ENCODE peak calls at places on chromosomes 7 and 10, in eight cellular contexts. One of them, this sample, is unnamed. For H3K4me1 and H3K36me3, the result is how much of the 10 kb centered on the place peaks cover.

GRCh38 chr10:61825617-61826016 is 75.9 kb upstream of the ARID5B start:
- DNase-seq in ovary: no peak
- DNase-seq in transverse colon: no peak
- DNase-seq in sigmoid colon: no peak
- DNase-seq in breast epithelium: no peak
- DNase-seq in gastrocnemius medialis: no peak
- DNase-seq in body of pancreas: no peak
- DNase-seq in IMR-90: no peak
- DNase-seq in this sample: no peak

GRCh38 chr7:25288536-25289283 is 60.4 kb upstream of the NPVF start:
- DNase-seq in ovary: no peak
- DNase-seq in transverse colon: no peak
- DNase-seq in sigmoid colon: no peak
- DNase-seq in breast epithelium: no peak
- DNase-seq in gastrocnemius medialis: no peak
- DNase-seq in body of pancreas: no peak
- DNase-seq in IMR-90: no peak
- DNase-seq in this sample: no peak

GRCh38 chr7:83541187-83541960 is 107.6 kb downstream of the SEMA3E start:
- DNase-seq in ovary: no peak
- DNase-seq in transverse colon: no peak
- DNase-seq in sigmoid colon: no peak
- DNase-seq in breast epithelium: no peak
- DNase-seq in gastrocnemius medialis: no peak
- DNase-seq in body of pancreas: no peak
- DNase-seq in IMR-90: no peak
- DNase-seq in this sample: no peak

GRCh38 chr7:128035712-128036111 is 4.5 kb upstream of the LRRC4 start:
- DNase-seq in ovary: no peak
- DNase-seq in transverse colon: no peak
- DNase-seq in sigmoid colon: no peak
- DNase-seq in breast epithelium: no peak
- DNase-seq in gastrocnemius medialis: no peak
- DNase-seq in body of pancreas: no peak
- DNase-seq in IMR-90: no peak
- DNase-seq in this sample: no peak

GRCh38 chr7:88111136-88111748 is 108.6 kb downstream of the SRI start:
- DNase-seq in ovary: no peak
- DNase-seq in transverse colon: no peak
- DNase-seq in sigmoid colon: no peak
- DNase-seq in breast epithelium: no peak
- DNase-seq in gastrocnemius medialis: no peak
- DNase-seq in body of pancreas: no peak
- DNase-seq in IMR-90: peak
- DNase-seq in this sample: no peak

GRCh38 chr7:124515431-124515830 is 250.2 kb downstream of the GPR37 start:
- DNase-seq in ovary: no peak
- DNase-seq in transverse colon: no peak
- DNase-seq in sigmoid colon: no peak
- DNase-seq in breast epithelium: no peak
- DNase-seq in gastrocnemius medialis: no peak
- DNase-seq in body of pancreas: no peak
- DNase-seq in IMR-90: no peak
- DNase-seq in this sample: no peak

GRCh38 chr7:115271332-115272235 is 349.7 kb downstream of the MDFIC start:
- DNase-seq in ovary: no peak
- DNase-seq in transverse colon: no peak
- DNase-seq in sigmoid colon: no peak
- DNase-seq in breast epithelium: no peak
- DNase-seq in gastrocnemius medialis: no peak
- DNase-seq in body of pancreas: no peak
- DNase-seq in IMR-90: peak
- DNase-seq in this sample: no peak

GRCh38 chr10:23516530-23516929 is 77.7 kb downstream of the OTUD1 start:
- DNase-seq in ovary: no peak
- DNase-seq in transverse colon: no peak
- DNase-seq in sigmoid colon: no peak
- DNase-seq in breast epithelium: no peak
- DNase-seq in gastrocnemius medialis: no peak
- DNase-seq in body of pancreas: no peak
- DNase-seq in IMR-90: peak
- DNase-seq in this sample: no peak

GRCh38 chr10:34319197-34319846 is 495.8 kb downstream of the PARD3 start:
- DNase-seq in ovary: peak
- DNase-seq in transverse colon: peak
- DNase-seq in sigmoid colon: no peak
- DNase-seq in breast epithelium: no peak
- DNase-seq in gastrocnemius medialis: no peak
- DNase-seq in body of pancreas: peak
- DNase-seq in IMR-90: peak
- DNase-seq in this sample: no peak

GRCh38 chr7:155122831-155123230 is 52.7 kb downstream of the HTR5A start:
- DNase-seq in ovary: no peak
- DNase-seq in transverse colon: no peak
- DNase-seq in sigmoid colon: no peak
- DNase-seq in breast epithelium: no peak
- DNase-seq in gastrocnemius medialis: no peak
- DNase-seq in body of pancreas: no peak
- DNase-seq in IMR-90: no peak
- DNase-seq in this sample: no peak

GRCh38 chr10:33377658-33378025 is 43.2 kb upstream of the NRP1 start:
- DNase-seq in ovary: no peak
- DNase-seq in transverse colon: no peak
- DNase-seq in sigmoid colon: no peak
- DNase-seq in breast epithelium: no peak
- DNase-seq in gastrocnemius medialis: no peak
- DNase-seq in body of pancreas: no peak
- DNase-seq in IMR-90: peak
- DNase-seq in this sample: no peak

GRCh38 chr7:122901250-122901649 is 15.0 kb upstream of the CADPS2 start:
- DNase-seq in ovary: no peak
- DNase-seq in transverse colon: no peak
- DNase-seq in sigmoid colon: no peak
- DNase-seq in breast epithelium: no peak
- DNase-seq in gastrocnemius medialis: no peak
- DNase-seq in body of pancreas: no peak
- DNase-seq in IMR-90: no peak
- DNase-seq in this sample: no peak

GRCh38 chr7:122864838-122865237 is 21.4 kb downstream of the CADPS2 start:
- DNase-seq in ovary: no peak
- DNase-seq in transverse colon: no peak
- DNase-seq in sigmoid colon: no peak
- DNase-seq in breast epithelium: no peak
- DNase-seq in gastrocnemius medialis: no peak
- DNase-seq in body of pancreas: no peak
- DNase-seq in IMR-90: no peak
- DNase-seq in this sample: no peak

GRCh38 chr7:3128857-3129256 is 85.2 kb upstream of the CARD11 start:
- DNase-seq in ovary: no peak
- DNase-seq in transverse colon: no peak
- DNase-seq in sigmoid colon: no peak
- DNase-seq in breast epithelium: no peak
- DNase-seq in gastrocnemius medialis: no peak
- DNase-seq in body of pancreas: no peak
- DNase-seq in IMR-90: no peak
- DNase-seq in this sample: no peak

GRCh38 chr10:480928-481551 is 208.4 kb downstream of the DIP2C start:
- DNase-seq in ovary: no peak
- DNase-seq in transverse colon: no peak
- DNase-seq in sigmoid colon: no peak
- DNase-seq in breast epithelium: no peak
- DNase-seq in gastrocnemius medialis: peak
- DNase-seq in body of pancreas: peak
- DNase-seq in IMR-90: peak
- DNase-seq in this sample: peak

GRCh38 chr10:44253769-44254462 is 131.0 kb downstream of the CXCL12 start:
- DNase-seq in ovary: peak
- DNase-seq in transverse colon: no peak
- DNase-seq in sigmoid colon: no peak
- DNase-seq in breast epithelium: peak
- DNase-seq in gastrocnemius medialis: peak
- DNase-seq in body of pancreas: peak
- DNase-seq in IMR-90: peak
- DNase-seq in this sample: peak

GRCh38 chr10:83222832-83223742 is 916.2 kb upstream of the GHITM start:
- DNase-seq in ovary: no peak
- DNase-seq in transverse colon: no peak
- DNase-seq in sigmoid colon: no peak
- DNase-seq in breast epithelium: no peak
- DNase-seq in gastrocnemius medialis: no peak
- DNase-seq in body of pancreas: no peak
- DNase-seq in IMR-90: no peak
- DNase-seq in this sample: no peak

GRCh38 chr10:99396471-99396870 is 34.0 kb downstream of the GOT1 start:
- DNase-seq in ovary: no peak
- DNase-seq in transverse colon: no peak
- DNase-seq in sigmoid colon: no peak
- DNase-seq in breast epithelium: no peak
- DNase-seq in gastrocnemius medialis: no peak
- DNase-seq in body of pancreas: no peak
- DNase-seq in IMR-90: peak
- DNase-seq in this sample: no peak

GRCh38 chr10:132554991-132555647 is 17.5 kb downstream of the INPP5A start:
- DNase-seq in ovary: no peak
- DNase-seq in transverse colon: peak
- DNase-seq in sigmoid colon: peak
- DNase-seq in breast epithelium: no peak
- DNase-seq in gastrocnemius medialis: no peak
- DNase-seq in body of pancreas: no peak
- DNase-seq in IMR-90: no peak
- DNase-seq in this sample: peak
- TF ChIP-seq POLR2A in ovary: no peak
- TF ChIP-seq POLR2A in transverse colon: no peak
- TF ChIP-seq POLR2A in sigmoid colon: no peak
- TF ChIP-seq POLR2A in breast epithelium: no peak
- TF ChIP-seq POLR2A in gastrocnemius medialis: no peak
- TF ChIP-seq POLR2A in body of pancreas: no peak
- TF ChIP-seq POLR2A in IMR-90: no peak
- TF ChIP-seq POLR2A in this sample: no peak

GRCh38 chr7:22810843-22811242 is 11.8 kb downstream of the TOMM7 start:
- DNase-seq in ovary: no peak
- DNase-seq in transverse colon: no peak
- DNase-seq in sigmoid colon: no peak
- DNase-seq in breast epithelium: no peak
- DNase-seq in gastrocnemius medialis: no peak
- DNase-seq in body of pancreas: no peak
- DNase-seq in IMR-90: no peak
- DNase-seq in this sample: no peak
- H3K4me1 ChIP-seq in ovary: under half
- H3K4me1 ChIP-seq in transverse colon: under half
- H3K4me1 ChIP-seq in sigmoid colon: under half
- H3K4me1 ChIP-seq in breast epithelium: under half
- H3K4me1 ChIP-seq in gastrocnemius medialis: under half
- H3K4me1 ChIP-seq in body of pancreas: under half
- H3K4me1 ChIP-seq in IMR-90: under half
- H3K4me1 ChIP-seq in this sample: under half

DNA sequence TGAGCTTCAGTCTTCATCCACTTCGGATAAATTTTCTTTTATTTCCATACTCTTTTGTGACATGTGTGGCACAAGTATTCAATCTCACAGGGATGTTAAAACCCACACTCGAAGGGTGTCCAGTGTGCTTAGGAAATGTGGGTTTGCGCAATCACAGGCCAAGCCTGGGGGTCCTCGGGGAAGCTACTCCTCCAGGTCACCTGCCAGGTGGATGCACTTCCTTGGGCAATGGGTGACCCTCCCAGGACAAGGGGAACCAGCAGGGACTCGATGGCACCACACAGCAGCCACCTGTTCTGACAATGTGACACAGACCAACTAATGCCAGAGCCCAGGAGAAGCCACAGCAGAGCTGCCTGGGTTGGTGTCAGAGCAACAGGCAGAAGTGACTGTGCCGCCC is 39.0 kb downstream of the PARP12 start:
- DNase-seq in ovary: no peak
- DNase-seq in transverse colon: no peak
- DNase-seq in sigmoid colon: no peak
- DNase-seq in breast epithelium: no peak
- DNase-seq in gastrocnemius medialis: no peak
- DNase-seq in body of pancreas: no peak
- DNase-seq in IMR-90: no peak
- DNase-seq in this sample: no peak
- H3K36me3 ChIP-seq in ovary: under half
- H3K36me3 ChIP-seq in transverse colon: under half
- H3K36me3 ChIP-seq in sigmoid colon: under half
- H3K36me3 ChIP-seq in breast epithelium: under half
- H3K36me3 ChIP-seq in gastrocnemius medialis: under half
- H3K36me3 ChIP-seq in body of pancreas: under half
- H3K36me3 ChIP-seq in IMR-90: under half
- H3K36me3 ChIP-seq in this sample: under half

GRCh38 chr7:4699897-4700296 is 17.8 kb downstream of the FOXK1 start:
- DNase-seq in ovary: no peak
- DNase-seq in transverse colon: no peak
- DNase-seq in sigmoid colon: no peak
- DNase-seq in breast epithelium: no peak
- DNase-seq in gastrocnemius medialis: no peak
- DNase-seq in body of pancreas: no peak
- DNase-seq in IMR-90: no peak
- DNase-seq in this sample: no peak

GRCh38 chr7:4698707-4699275 is 16.7 kb downstream of the FOXK1 start:
- DNase-seq in ovary: no peak
- DNase-seq in transverse colon: no peak
- DNase-seq in sigmoid colon: no peak
- DNase-seq in breast epithelium: no peak
- DNase-seq in gastrocnemius medialis: no peak
- DNase-seq in body of pancreas: no peak
- DNase-seq in IMR-90: no peak
- DNase-seq in this sample: peak

GRCh38 chr7:4702961-4703512 is 20.9 kb downstream of the FOXK1 start:
- DNase-seq in ovary: no peak
- DNase-seq in transverse colon: no peak
- DNase-seq in sigmoid colon: no peak
- DNase-seq in breast epithelium: no peak
- DNase-seq in gastrocnemius medialis: no peak
- DNase-seq in body of pancreas: no peak
- DNase-seq in IMR-90: no peak
- DNase-seq in this sample: no peak

GRCh38 chr7:4703532-4703931 is 21.4 kb downstream of the FOXK1 start:
- DNase-seq in ovary: no peak
- DNase-seq in transverse colon: no peak
- DNase-seq in sigmoid colon: no peak
- DNase-seq in breast epithelium: no peak
- DNase-seq in gastrocnemius medialis: no peak
- DNase-seq in body of pancreas: no peak
- DNase-seq in IMR-90: no peak
- DNase-seq in this sample: no peak

DNA sequence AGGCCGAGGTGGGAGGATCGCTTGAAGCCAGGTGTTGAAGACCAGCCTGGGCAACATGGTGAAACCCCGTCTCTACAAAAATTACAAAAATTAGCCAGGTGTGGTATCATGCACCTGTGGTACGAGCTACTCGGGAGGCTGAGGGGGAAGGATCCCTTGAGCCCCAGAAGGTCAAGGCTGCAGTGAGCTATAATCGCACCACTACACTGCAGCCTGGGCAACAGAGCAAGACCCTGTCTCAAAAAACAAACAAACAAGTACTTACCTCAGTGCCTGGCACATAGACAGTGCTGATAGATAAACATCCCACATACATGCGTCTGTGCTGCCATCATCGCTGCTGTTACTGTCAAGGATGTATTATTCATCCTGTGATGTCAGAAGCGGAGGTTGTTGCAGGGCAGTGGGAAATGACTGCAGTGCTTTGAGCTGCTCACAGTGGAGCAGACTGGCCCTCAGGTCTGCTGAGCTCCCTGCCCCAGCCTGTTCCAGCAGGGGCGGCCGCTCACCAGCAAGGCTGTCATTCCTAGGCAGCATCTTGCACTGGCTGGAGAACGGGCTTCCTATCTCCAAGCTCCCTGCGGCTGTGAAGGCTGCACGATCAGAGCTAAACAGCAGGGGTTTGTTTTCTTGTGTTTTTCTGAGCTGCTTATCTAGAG is 18.6 kb downstream of the FOXK1 start:
- DNase-seq in ovary: no peak
- DNase-seq in transverse colon: no peak
- DNase-seq in sigmoid colon: no peak
- DNase-seq in breast epithelium: no peak
- DNase-seq in gastrocnemius medialis: no peak
- DNase-seq in body of pancreas: no peak
- DNase-seq in IMR-90: peak
- DNase-seq in this sample: peak
- TF ChIP-seq POLR2A in ovary: no peak
- TF ChIP-seq POLR2A in transverse colon: no peak
- TF ChIP-seq POLR2A in sigmoid colon: no peak
- TF ChIP-seq POLR2A in breast epithelium: no peak
- TF ChIP-seq POLR2A in gastrocnemius medialis: no peak
- TF ChIP-seq POLR2A in body of pancreas: no peak
- TF ChIP-seq POLR2A in IMR-90: peak
- TF ChIP-seq POLR2A in this sample: no peak

This sample was measured in right lobe of liver.